ENCODE peak calls at places on chromosome 14, in four cellular contexts. A, N, Q and W are unnamed samples.

GRCh38 chr14:54606631-54607133 is 39.8 kb downstream of the SAMD4A start:
- DNase-seq in A (no peak), N (no peak), Q (no peak), W (peak; percentile 83)

GRCh38 chr14:103543721-103544626 is 15.0 kb downstream of the TRMT61A start:
- DNase-seq in A (no peak), N (no peak), Q (peak; percentile 56), W (no peak)

GRCh38 chr14:102184678-102185040 is 45.0 kb downstream of the WDR20 start:
- DNase-seq in A (no peak), N (no peak), Q (no peak), W (no peak)

GRCh38 chr14:101824339-101824727 is 62.8 kb downstream of the PPP2R5C start:
- DNase-seq in A (no peak), N (no peak), Q (no peak), W (no peak)

GRCh38 chr14:42140831-42141279 is 534.2 kb downstream of the LRFN5 start:
- DNase-seq in A (no peak), N (no peak), Q (no peak), W (peak; percentile 90)

GRCh38 chr14:71651228-71651627 is 281.0 kb upstream of the RGS6 start:
- DNase-seq in A (no peak), N (no peak), Q (no peak), W (peak; percentile 95)

GRCh38 chr14:71551291-71551955 is 380.8 kb upstream of the RGS6 start:
- DNase-seq in A (no peak), N (no peak), Q (no peak), W (peak; percentile 84)

GRCh38 chr14:68791078-68791983 is 1.5 kb downstream of the ZFP36L1 start:
- DNase-seq in A (no peak), N (no peak), Q (peak; percentile 49), W (no peak)

GRCh38 chr14:85531141-85531593 is 1.2 kb downstream of the FLRT2 start:
- DNase-seq in A (no peak), N (no peak), Q (peak; percentile 80), W (peak; percentile 58)

GRCh38 chr14:64191756-64192155 is 102.4 kb downstream of the ESR2 start:
- DNase-seq in A (no peak), N (no peak), Q (no peak), W (peak; percentile 96)

GRCh38 chr14:90034835-90035525 is 26.8 kb upstream of the KCNK13 start:
- DNase-seq in A (no peak), N (no peak), Q (no peak), W (no peak)

GRCh38 chr14:91261115-91261514 is 16.6 kb upstream of the GPR68 start:
- DNase-seq in A (no peak), N (no peak), Q (no peak), W (no peak)

GRCh38 chr14:64715146-64715627 is 11.0 kb downstream of the PLEKHG3 start:
- DNase-seq in A (no peak), N (no peak), Q (no peak), W (no peak)

GRCh38 chr14:89787525-89787924 is 167.0 kb downstream of the EFCAB11 start:
- DNase-seq in A (no peak), N (no peak), Q (peak; percentile 20), W (peak; percentile 71)

GRCh38 chr14:78425332-78425731 is 255.2 kb downstream of the NRXN3 start:
- DNase-seq in A (no peak), N (no peak), Q (no peak), W (no peak)

GRCh38 chr14:28966416-28967233 is 200.0 kb downstream of the FOXG1 start:
- DNase-seq in A (no peak), N (no peak), Q (no peak), W (no peak)

GRCh38 chr14:64293976-64294671 is at the start of gene ESR2:
- DNase-seq in A (no peak), N (peak; percentile 8), Q (peak; percentile 73), W (peak; percentile 36)

GRCh38 chr14:90235179-90235976 is 21.0 kb upstream of the PSMC1 start:
- DNase-seq in A (peak; percentile 13), N (peak; percentile 77), Q (peak; percentile 95), W (peak; percentile 35)

GRCh38 chr14:101781240-101782061 is 19.9 kb downstream of the PPP2R5C start:
- DNase-seq in A (no peak), N (no peak), Q (peak; percentile 58), W (no peak)

GRCh38 chr14:54603362-54603761 is 36.4 kb downstream of the SAMD4A start:
- DNase-seq in A (no peak), N (no peak), Q (no peak), W (peak; percentile 82)

GRCh38 chr14:53153702-53154112 is 584 bp upstream of the DDHD1 start:
- DNase-seq in A (no peak), N (no peak), Q (no peak), W (no peak)

GRCh38 chr14:89146291-89146690 is 270.7 kb downstream of the FOXN3 start:
- DNase-seq in A (no peak), N (no peak), Q (no peak), W (peak; percentile 32)

GRCh38 chr14:24992624-24993360 is 57.2 kb downstream of the STXBP6 start:
- DNase-seq in A (no peak), N (no peak), Q (no peak), W (no peak)

GRCh38 chr14:41663478-41663845 is 56.8 kb downstream of the LRFN5 start:
- DNase-seq in A (no peak), N (no peak), Q (no peak), W (peak; percentile 11)

GRCh38 chr14:104786726-104787675 is 8.5 kb downstream of the AKT1 start:
- DNase-seq in A (no peak), N (no peak), Q (no peak), W (no peak)

GRCh38 chr14:104785708-104786080 is 9.9 kb downstream of the AKT1 start:
- DNase-seq in A (no peak), N (no peak), Q (no peak), W (no peak)

GRCh38 chr14:104787736-104788532 is 7.6 kb downstream of the AKT1 start:
- DNase-seq in A (no peak), N (no peak), Q (no peak), W (no peak)

GRCh38 chr14:104784846-104785707 is 10.5 kb downstream of the AKT1 start:
- DNase-seq in A (no peak), N (no peak), Q (no peak), W (no peak)

GRCh38 chr14:104786091-104786586 is 9.4 kb downstream of the AKT1 start:
- DNase-seq in A (no peak), N (no peak), Q (no peak), W (no peak)
- TF ChIP-seq MAFK in A (no peak), N (no peak), Q (no peak), W (no peak)

DNA sequence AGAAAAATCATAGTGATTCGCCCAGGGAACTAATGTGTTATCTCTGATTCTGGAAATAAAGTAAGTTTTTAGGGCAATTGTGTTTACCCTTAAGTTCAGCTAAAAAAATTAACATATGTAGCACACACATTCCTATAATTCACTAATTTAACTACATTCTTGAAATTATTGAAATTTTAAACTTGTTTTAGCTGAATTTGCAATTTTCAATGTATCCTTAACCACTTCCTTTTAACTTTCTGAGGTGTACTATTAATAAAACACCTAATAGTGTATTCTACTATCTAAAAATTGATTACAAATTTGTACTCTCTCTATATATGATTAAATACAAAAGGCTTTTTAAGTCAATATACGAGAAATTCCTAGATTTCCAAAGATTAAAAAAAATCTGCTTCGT is 2.2 kb downstream of the KLHL28 start:
- DNase-seq in A (no peak), N (no peak), Q (no peak), W (no peak)
- H3K9ac ChIP-seq in A (no peak overlapping the region), N (no peak overlapping the region), Q (no peak overlapping the region), W (no peak overlapping the region)

GRCh38 chr14:100132161-100132902 is 27.1 kb downstream of the DEGS2 start:
- DNase-seq in A (no peak), N (peak; percentile 36), Q (no peak), W (no peak)
- TF ChIP-seq MAFK in A (no peak), N (no peak), Q (no peak), W (no peak)

DNA sequence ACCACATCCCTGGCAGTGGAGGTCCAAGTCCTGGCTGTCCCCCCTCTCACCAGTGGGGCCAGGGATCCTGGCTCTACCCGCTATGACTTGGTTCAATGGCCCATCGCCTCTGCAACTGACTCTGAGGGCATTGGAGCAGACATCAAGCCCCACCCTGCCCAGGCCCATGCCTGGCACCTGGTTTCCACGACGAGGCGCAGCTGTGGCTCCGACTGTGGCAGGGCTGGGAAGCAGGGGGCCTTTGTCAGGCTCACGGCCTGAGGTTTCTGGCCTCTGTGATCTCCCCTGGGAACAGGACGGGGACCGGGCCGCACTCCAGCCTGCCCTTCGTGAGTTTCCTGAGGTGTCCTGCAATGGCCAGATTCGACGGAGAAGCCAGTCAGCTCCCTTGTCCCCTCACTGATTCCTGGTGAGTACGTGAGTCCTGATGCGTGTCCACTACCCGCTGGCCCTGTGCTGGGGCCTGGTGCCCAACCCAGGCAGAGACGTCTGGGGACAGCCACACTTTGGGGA is 5.8 kb downstream of the TMEM121 start:
- DNase-seq in A (no peak), N (no peak), Q (no peak), W (no peak)
- H3K9ac ChIP-seq in A (no peak overlapping the region), N (no peak overlapping the region), Q (no peak overlapping the region), W (no peak overlapping the region)

GRCh38 chr14:75946785-75947184 is 35.0 kb downstream of the TGFB3 start:
- DNase-seq in A (no peak), N (no peak), Q (no peak), W (no peak)
- TF ChIP-seq MAFK in A (no peak), N (no peak), Q (no peak), W (no peak)

GRCh38 chr14:56794557-56795283 is 15.6 kb downstream of the OTX2 start:
- DNase-seq in A (no peak), N (no peak), Q (peak; percentile 81), W (no peak)
- H3K9ac ChIP-seq in A (no peak overlapping the region), N (no peak overlapping the region), Q (peak overlapping the region; percentile 2), W (no peak overlapping the region)